ENCODE peak calls at places on chromosomes 7 and 10, in seven cellular contexts. H is AG08396; Q is anterior cingulate cortex; N is stimulated activated CD8-positive, alpha-beta memory T cell treated with anti-CD3 and anti-CD28 coated beads, Interleukin-15, amount 100 ng/mL, for 24 hours; P is BJ; E is HepG2; I is AG04450. J is an unnamed sample.

GRCh38 chr10:17380016-17380415 is 74.4 kb downstream of the ST8SIA6 start:
- DNase-seq in H (no peak), Q (no peak), N (no peak), P (no peak), E (no peak), I (no peak), J (no peak)

GRCh38 chr10:22722770-22723169 is 8.4 kb upstream of the PIP4K2A start:
- DNase-seq in H (no peak), Q (no peak), N (no peak), P (no peak), E (no peak), I (no peak), J (no peak)

GRCh38 chr10:4186849-4187248 is 401.8 kb upstream of the KLF6 start:
- DNase-seq in H (no peak), Q (no peak), N (no peak), P (no peak), E (no peak), I (no peak), J (no peak)

GRCh38 chr10:95474228-95475002 is 86.8 kb downstream of the SORBS1 start:
- DNase-seq in H (no peak), Q (no peak), N (no peak), P (no peak), E (peak; percentile 29), I (no peak), J (no peak)

GRCh38 chr7:55237156-55237721 is 127.9 kb upstream of the LANCL2 start:
- DNase-seq in H (no peak), Q (no peak), N (no peak), P (no peak), E (no peak), I (no peak), J (no peak)

GRCh38 chr7:34823650-34824258 is 165.7 kb downstream of the NPSR1 start:
- DNase-seq in H (peak; percentile 57), Q (peak; percentile 25), N (peak; percentile 24), P (no peak), E (peak; percentile 22), I (peak; percentile 8), J (peak; percentile 12)

GRCh38 chr10:132957981-132958885 is 15.9 kb upstream of the CFAP46 start:
- DNase-seq in H (no peak), Q (no peak), N (no peak), P (no peak), E (no peak), I (no peak), J (no peak)

GRCh38 chr10:71225291-71226058 is 13.1 kb downstream of the UNC5B start:
- DNase-seq in H (no peak), Q (peak; percentile 55), N (no peak), P (no peak), E (no peak), I (no peak), J (no peak)

GRCh38 chr10:8428654-8429053 is 374.2 kb downstream of the GATA3 start:
- DNase-seq in H (no peak), Q (no peak), N (no peak), P (no peak), E (no peak), I (no peak), J (no peak)

GRCh38 chr10:107855933-107856332 is 691.4 kb upstream of the SORCS1 start:
- DNase-seq in H (no peak), Q (no peak), N (no peak), P (no peak), E (no peak), I (no peak), J (no peak)

GRCh38 chr7:133709036-133709880 is 417.9 kb upstream of the LRGUK start:
- DNase-seq in H (no peak), Q (no peak), N (no peak), P (no peak), E (no peak), I (no peak), J (peak; percentile 10)

GRCh38 chr7:22821702-22822485 is 755 bp downstream of the TOMM7 start:
- DNase-seq in H (no peak), Q (no peak), N (no peak), P (no peak), E (no peak), I (no peak), J (no peak)

GRCh38 chr10:103859161-103860141 is 4.1 kb upstream of the SH3PXD2A start:
- DNase-seq in H (peak; percentile 66), Q (peak; percentile 59), N (no peak), P (no peak), E (peak; percentile 72), I (no peak), J (no peak)

GRCh38 chr7:1140481-1141104 is 19.4 kb downstream of the ZFAND2A start:
- DNase-seq in H (no peak), Q (no peak), N (no peak), P (no peak), E (no peak), I (no peak), J (no peak)

GRCh38 chr7:134645935-134646334 is 718 bp upstream of the BPGM start:
- DNase-seq in H (no peak), Q (no peak), N (no peak), P (no peak), E (no peak), I (no peak), J (peak; percentile 13)

GRCh38 chr7:64630496-64630895 is 35.4 kb upstream of the ZNF107 start:
- DNase-seq in H (peak; percentile 10), Q (no peak), N (no peak), P (no peak), E (peak; percentile 80), I (no peak), J (peak; percentile 8)

GRCh38 chr10:99941942-99942835 is 67.6 kb downstream of the DNMBP start:
- DNase-seq in H (no peak), Q (no peak), N (no peak), P (no peak), E (no peak), I (no peak), J (no peak)

GRCh38 chr7:151936207-151936606 is 20.0 kb upstream of the GALNTL5 start:
- DNase-seq in H (no peak), Q (no peak), N (no peak), P (no peak), E (no peak), I (no peak), J (no peak)

GRCh38 chr7:101170617-101171441 is 5.5 kb upstream of the VGF start:
- DNase-seq in H (no peak), Q (no peak), N (no peak), P (no peak), E (no peak), I (no peak), J (no peak)

GRCh38 chr10:69392481-69393000 is 24.2 kb downstream of the TACR2 start:
- DNase-seq in H (peak; percentile 85), Q (peak; percentile 62), N (peak; percentile 46), P (no peak), E (peak; percentile 69), I (no peak), J (peak; percentile 65)

GRCh38 chr7:101633516-101633915 is 4.4 kb upstream of the MYL10 start:
- DNase-seq in H (no peak), Q (no peak), N (no peak), P (no peak), E (no peak), I (no peak), J (no peak)

GRCh38 chr7:19235680-19236079 is 90.5 kb upstream of the FERD3L start:
- DNase-seq in H (no peak), Q (no peak), N (no peak), P (no peak), E (no peak), I (no peak), J (no peak)

GRCh38 chr7:8353991-8354390 is 79.4 kb upstream of the NXPH1 start:
- DNase-seq in H (no peak), Q (no peak), N (no peak), P (no peak), E (no peak), I (no peak), J (no peak)

GRCh38 chr7:52955522-52955921 is 79.9 kb upstream of the POM121L12 start:
- DNase-seq in H (no peak), Q (no peak), N (no peak), P (no peak), E (no peak), I (no peak), J (no peak)

GRCh38 chr7:30977896-30978564 is 14.3 kb downstream of the GHRHR start:
- DNase-seq in H (no peak), Q (no peak), N (no peak), P (no peak), E (peak; percentile 32), I (no peak), J (no peak)

GRCh38 chr7:79598351-79598750 is 144.9 kb upstream of the MAGI2 start:
- DNase-seq in H (no peak), Q (no peak), N (no peak), P (no peak), E (no peak), I (no peak), J (no peak)

GRCh38 chr10:23693398-23693797 is 254.5 kb downstream of the OTUD1 start:
- DNase-seq in H (no peak), Q (no peak), N (no peak), P (no peak), E (no peak), I (no peak), J (no peak)

J was measured in GM04504.